ENCODE peak calls at places on chromosomes 16 and 17, in eight cellular contexts. G is Panc1; D is stimulated activated effector memory CD8-positive, alpha-beta T cell treated with anti-CD3 and anti-CD28 coated beads, Interleukin-12 subunit alpha, Interleukin-12 subunit beta, amount 100 ng/mL, for 72 hours; J is activated gamma-delta T cell treated with Interleukin-2 at 50 U/mL for 16 hours; O is CD8-positive, alpha-beta memory T cell; V is brain pericyte; X is GM23248; Z is head of caudate nucleus. B is an unnamed sample.

GRCh38 chr17:8430966-8431365 is 4.7 kb upstream of the NDEL1 start:
- DNase-seq in G (no peak), D (no peak), O (no peak), V (no peak), J (no peak), X (peak), Z (no peak), B (no peak)

GRCh38 chr16:58815188-58815888 is 81.2 kb upstream of the GOT2 start:
- DNase-seq in D (no peak), O (no peak), V (no peak), G (no peak), Z (no peak), X (no peak), J (no peak), B (no peak)

GRCh38 chr16:80620656-80621605 is 80.1 kb downstream of the DYNLRB2 start:
- DNase-seq in G (no peak), V (no peak), O (no peak), Z (no peak), J (no peak), X (no peak), D (peak), B (no peak)

GRCh38 chr17:83179378-83179777 is 100.0 kb downstream of the METRNL start:
- DNase-seq in O (no peak), J (no peak), V (no peak), Z (no peak), X (no peak), D (no peak), G (no peak), B (no peak)

GRCh38 chr17:29176500-29177351 is 3.5 kb downstream of the MYO18A start:
- DNase-seq in O (peak), V (no peak), D (peak), J (peak), G (no peak), Z (peak), X (peak), B (peak)

GRCh38 chr17:78442648-78443128 is 64.2 kb downstream of the PGS1 start:
- DNase-seq in Z (no peak), D (no peak), X (peak), O (no peak), G (no peak), J (no peak), V (peak), B (no peak)

GRCh38 chr17:81960130-81960958 is 643 bp downstream of the NOTUM start:
- DNase-seq in X (no peak), V (no peak), O (no peak), J (no peak), Z (no peak), D (no peak), G (no peak), B (no peak)

GRCh38 chr16:10765772-10766171 is 22.1 kb downstream of the NUBP1 start:
- DNase-seq in X (no peak), V (no peak), J (peak), O (peak), Z (no peak), G (no peak), D (peak), B (peak)

GRCh38 chr16:25126820-25127232 is 15.3 kb downstream of the LCMT1 start:
- DNase-seq in V (no peak), O (no peak), J (peak), X (peak), Z (peak), G (no peak), D (peak), B (no peak)

GRCh38 chr17:57603978-57604377 is 141.1 kb downstream of the CCDC182 start:
- DNase-seq in D (peak), G (no peak), V (no peak), Z (no peak), O (peak), J (peak), X (no peak), B (no peak)

GRCh38 chr17:6061290-6061689 is 8.9 kb upstream of the WSCD1 start:
- DNase-seq in X (peak), O (no peak), G (peak), Z (no peak), J (no peak), V (no peak), D (no peak), B (no peak)

GRCh38 chr17:416293-417206 is 63.9 kb upstream of the RPH3AL start:
- DNase-seq in V (no peak), G (no peak), X (no peak), Z (no peak), J (peak), O (no peak), D (peak), B (peak)

GRCh38 chr17:47280072-47280811 is 26.6 kb downstream of the ITGB3 start:
- DNase-seq in G (no peak), D (no peak), O (no peak), V (no peak), X (peak), J (no peak), Z (no peak), B (no peak)

GRCh38 chr17:73163043-73163442 is 1.8 kb upstream of the SSTR2 start:
- DNase-seq in J (no peak), V (no peak), Z (no peak), X (no peak), G (no peak), D (no peak), O (no peak), B (no peak)

GRCh38 chr17:60135951-60136666 is 13.7 kb upstream of the CA4 start:
- DNase-seq in Z (no peak), O (no peak), X (no peak), J (no peak), G (no peak), V (no peak), D (no peak), B (no peak)

GRCh38 chr16:89350701-89351380 is 133.3 kb downstream of the ZNF778 start:
- DNase-seq in O (no peak), X (peak), Z (no peak), G (no peak), J (no peak), V (no peak), D (no peak), B (no peak)

GRCh38 chr17:29929006-29929543 is 953 bp downstream of the SSH2 start:
- DNase-seq in X (peak), D (no peak), Z (no peak), G (no peak), V (peak), O (no peak), J (no peak), B (no peak)